ENCODE peak calls at places on chromosome X, in ten cellular contexts. O is AG09319; H is stimulated activated CD4-positive, alpha-beta T cell treated with anti-CD3 and anti-CD28 coated beads, Interleukin-4, amount 100 ng/mL, for 48 hours; V is stimulated activated CD8-positive, alpha-beta memory T cell treated with anti-CD3 and anti-CD28 coated beads, Interleukin-2, amount 100 ng/mL, for 48 hours; E is immature natural killer cell; Q is NB4; X is right lobe of liver; Y is activated CD8-positive, alpha-beta memory T cell treated with anti-CD3 and anti-CD28 coated beads, Interleukin-2, amount 50 U/mL, for 4 hours; U is putamen; I is CD4-positive, alpha-beta T cell. M is an unnamed sample.

GRCh38 chrX:19512961-19513360 is 2.3 kb downstream of the MAP3K15 start:
- DNase-seq in V (no peak), Y (no peak), H (no peak), U (no peak), I (no peak), O (no peak), X (no peak), E (no peak), Q (no peak), M (no peak)

GRCh38 chrX:48520455-48520854 is 1.2 kb upstream of the EBP start:
- DNase-seq in Q (no peak), X (no peak), E (no peak), I (no peak), O (no peak), H (no peak), U (no peak), V (no peak), Y (no peak), M (no peak)

GRCh38 chrX:21963736-21964135 is 23.2 kb downstream of the SMS start:
- DNase-seq in X (no peak), E (no peak), Y (no peak), I (no peak), H (no peak), O (peak; percentile 37), Q (no peak), V (no peak), U (no peak), M (no peak)

GRCh38 chrX:153400146-153401132 is 711 bp downstream of the PNMA6E start:
- DNase-seq in E (peak; percentile 30), Y (peak; percentile 43), H (peak; percentile 64), X (no peak), O (no peak), V (peak; percentile 51), Q (peak; percentile 68), I (peak; percentile 21), U (no peak), M (no peak)

GRCh38 chrX:120304241-120304640 is 7.0 kb downstream of the TMEM255A start:
- DNase-seq in H (no peak), Y (no peak), V (no peak), X (no peak), U (no peak), I (no peak), E (no peak), O (no peak), Q (no peak), M (no peak)

GRCh38 chrX:39874202-39874816 is 223.4 kb downstream of the BCOR start:
- DNase-seq in U (no peak), O (no peak), H (peak; percentile 40), X (no peak), E (no peak), Y (peak; percentile 38), I (no peak), Q (no peak), V (peak; percentile 32), M (no peak)

GRCh38 chrX:49061490-49061889 is 2.7 kb downstream of the CCDC120 start:
- DNase-seq in Q (no peak), U (no peak), V (no peak), Y (no peak), O (no peak), E (no peak), H (no peak), I (no peak), X (no peak), M (no peak)

GRCh38 chrX:13569479-13570244 is at the start of gene EGFL6:
- DNase-seq in Y (no peak), O (no peak), H (no peak), I (no peak), V (no peak), E (no peak), U (no peak), Q (no peak), X (no peak), M (no peak)

GRCh38 chrX:125005863-125006262 is 313.8 kb upstream of the TEX13C start:
- DNase-seq in E (no peak), O (no peak), X (no peak), Y (no peak), V (no peak), H (no peak), I (no peak), Q (no peak), U (no peak), M (no peak)

GRCh38 chrX:115632455-115632854 is 71.5 kb downstream of the PLS3 start:
- DNase-seq in H (no peak), X (no peak), I (no peak), Q (no peak), E (no peak), O (no peak), V (no peak), Y (no peak), U (no peak), M (no peak)

M was measured in CD4-positive, CD25-positive, alpha-beta regulatory T cell.